ENCODE peak calls at places on chromosome 7, in four cellular contexts. A is H1, Z is HepG2, C is K562. W is an unnamed sample.

GRCh38 chr7:116315293-116315692 is 105.0 kb downstream of the TES start:
- DNase-seq in A (no peak), Z (no peak), C (no peak), W (peak)

GRCh38 chr7:84251183-84251845 is 56.7 kb upstream of the SEMA3A start:
- DNase-seq in A (no peak), Z (no peak), C (no peak), W (no peak)

GRCh38 chr7:122369756-122370155 is 65.2 kb upstream of the FEZF1 start:
- DNase-seq in A (no peak), Z (no peak), C (no peak), W (no peak)

GRCh38 chr7:51613911-51614344 is 297.3 kb upstream of the COBL start:
- DNase-seq in A (no peak), Z (no peak), C (no peak), W (no peak)

GRCh38 chr7:45069444-45070253 is 19.1 kb downstream of the NACAD start:
- DNase-seq in A (no peak), Z (no peak), C (peak), W (no peak)

GRCh38 chr7:28748934-28749584 is 209.1 kb downstream of the TRIL start:
- DNase-seq in A (no peak), Z (no peak), C (no peak), W (peak)

GRCh38 chr7:108375668-108376067 is 80.6 kb downstream of the NRCAM start:
- DNase-seq in A (no peak), Z (no peak), C (no peak), W (no peak)

GRCh38 chr7:102273749-102274712 is 12.6 kb upstream of the SH2B2 start:
- DNase-seq in A (no peak), Z (peak), C (peak), W (no peak)

GRCh38 chr7:6226194-6226799 is 46.1 kb downstream of the CYTH3 start:
- DNase-seq in A (no peak), Z (no peak), C (no peak), W (no peak)

GRCh38 chr7:44400033-44400511 is 74.7 kb upstream of the CAMK2B start:
- DNase-seq in A (no peak), Z (no peak), C (no peak), W (no peak)

GRCh38 chr7:13042605-13043236 is 355.3 kb downstream of the ARL4A start:
- DNase-seq in A (no peak), Z (peak), C (no peak), W (no peak)

GRCh38 chr7:77409739-77410545 is 6.2 kb downstream of the GSAP start:
- DNase-seq in A (no peak), Z (peak), C (no peak), W (no peak)

GRCh38 chr7:46544396-46545008 is 623.4 kb upstream of the IGFBP3 start:
- DNase-seq in A (no peak), Z (peak), C (no peak), W (peak)

GRCh38 chr7:104130726-104131125 is 77.1 kb downstream of the ORC5 start:
- DNase-seq in A (no peak), Z (no peak), C (no peak), W (no peak)

GRCh38 chr7:143355450-143356385 is 6.8 kb downstream of the FAM131B start:
- DNase-seq in A (no peak), Z (no peak), C (no peak), W (no peak)

GRCh38 chr7:32206987-32207386 is 136.8 kb upstream of the PDE1C start:
- DNase-seq in A (no peak), Z (peak), C (peak), W (peak)

GRCh38 chr7:141074162-141074989 is 512 bp downstream of the TMEM178B start:
- DNase-seq in A (no peak), Z (no peak), C (no peak), W (no peak)

GRCh38 chr7:96299496-96299895 is 22.4 kb downstream of the SLC25A13 start:
- DNase-seq in A (no peak), Z (no peak), C (no peak), W (no peak)

GRCh38 chr7:135499818-135500217 is 10.1 kb downstream of the CNOT4 start:
- DNase-seq in A (no peak), Z (no peak), C (no peak), W (no peak)

GRCh38 chr7:107234436-107234835 is 65.6 kb downstream of the HBP1 start:
- DNase-seq in A (no peak), Z (no peak), C (no peak), W (peak)

GRCh38 chr7:131692131-131692960 is 135.9 kb upstream of the PODXL start:
- DNase-seq in A (peak), Z (peak), C (peak), W (peak)

GRCh38 chr7:144437370-144438191 is 34.1 kb upstream of the NOBOX start:
- DNase-seq in A (peak), Z (peak), C (peak), W (peak)

GRCh38 chr7:24773646-24774045 is 16.4 kb upstream of the GSDME start:
- DNase-seq in A (no peak), Z (no peak), C (no peak), W (peak)

GRCh38 chr7:74464931-74465906 is 11.5 kb downstream of the GTF2IRD1 start:
- DNase-seq in A (no peak), Z (no peak), C (no peak), W (no peak)

GRCh38 chr7:66105263-66105748 is 9.3 kb upstream of the CRCP start:
- DNase-seq in A (no peak), Z (no peak), C (no peak), W (no peak)

GRCh38 chr7:155203882-155204691 is 93.6 kb upstream of the INSIG1 start:
- DNase-seq in A (no peak), Z (no peak), C (no peak), W (no peak)

GRCh38 chr7:46545790-46546189 is 624.7 kb upstream of the IGFBP3 start:
- DNase-seq in A (no peak), Z (peak), C (no peak), W (peak)

GRCh38 chr7:104397442-104397841 is 69.0 kb downstream of the LHFPL3 start:
- DNase-seq in A (no peak), Z (no peak), C (no peak), W (no peak)

GRCh38 chr7:26853788-26854393 is 10.5 kb downstream of the SKAP2 start:
- DNase-seq in A (no peak), Z (peak), C (no peak), W (peak)

GRCh38 chr7:69864822-69865221 is 266.5 kb downstream of the AUTS2 start:
- DNase-seq in A (no peak), Z (no peak), C (no peak), W (no peak)

GRCh38 chr7:151598045-151598444 is 78.3 kb upstream of the RHEB start:
- DNase-seq in A (no peak), Z (peak), C (no peak), W (no peak)

GRCh38 chr7:37247881-37248280 is 200.8 kb downstream of the ELMO1 start:
- DNase-seq in A (no peak), Z (no peak), C (no peak), W (peak)

GRCh38 chr7:44733708-44734481 is 14.8 kb upstream of the ZMIZ2 start:
- DNase-seq in A (no peak), Z (no peak), C (no peak), W (peak)

GRCh38 chr7:45447296-45447695 is 126.9 kb upstream of the ADCY1 start:
- DNase-seq in A (no peak), Z (no peak), C (no peak), W (no peak)

GRCh38 chr7:123538189-123538714 is 3.9 kb upstream of the IQUB start:
- DNase-seq in A (no peak), Z (no peak), C (peak), W (peak)

GRCh38 chr7:151793531-151793935 is 83.4 kb downstream of the PRKAG2 start:
- DNase-seq in A (no peak), Z (no peak), C (no peak), W (no peak)

GRCh38 chr7:4683043-4683883 is 1.2 kb downstream of the FOXK1 start:
- DNase-seq in A (no peak), Z (no peak), C (peak), W (no peak)

GRCh38 chr7:55185941-55186609 is 167.3 kb downstream of the EGFR start:
- DNase-seq in A (no peak), Z (peak), C (no peak), W (peak)

GRCh38 chr7:21616796-21617436 is 74.1 kb downstream of the DNAH11 start:
- DNase-seq in A (no peak), Z (no peak), C (no peak), W (peak)

DNA sequence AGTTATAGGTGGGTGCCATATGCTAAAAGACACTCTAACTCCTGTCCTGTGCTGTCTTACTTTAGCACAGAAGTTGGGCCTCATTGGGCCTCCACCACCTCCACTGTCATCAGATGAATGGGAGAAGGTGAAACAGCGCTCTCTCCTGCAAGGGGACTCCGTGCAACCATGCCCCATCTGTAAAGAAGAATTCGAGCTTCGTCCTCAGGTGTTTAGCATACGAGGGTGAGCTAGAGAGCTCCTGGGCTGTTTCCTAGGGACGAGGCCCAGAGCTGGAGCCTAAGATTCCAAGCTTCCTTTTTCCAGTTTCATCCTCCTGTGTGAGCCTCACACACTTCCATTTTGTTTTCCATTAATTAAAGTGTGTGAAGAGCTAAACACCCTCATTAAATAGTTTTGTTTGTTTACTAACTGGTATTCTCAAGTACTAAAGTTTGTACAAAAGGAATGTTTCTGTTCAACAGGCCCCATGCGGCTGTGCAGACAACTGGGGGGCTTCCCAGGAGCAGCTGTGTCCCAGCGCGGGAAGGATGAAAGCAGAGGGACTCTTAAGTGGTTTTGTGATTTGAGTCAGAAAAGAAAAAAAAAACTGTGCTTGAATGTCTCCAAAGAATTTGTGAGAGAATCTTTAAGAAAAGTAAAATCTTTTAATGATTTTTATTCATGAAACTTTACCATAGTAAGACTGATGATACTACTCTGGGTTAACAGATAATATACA is 14.1 kb downstream of the RNF32 start:
- DNase-seq in A (no peak), Z (no peak), C (no peak), W (no peak)
- H2AFZ ChIP-seq in A (no peak), Z (no peak), C (no peak), W (no peak)

GRCh38 chr7:112414855-112415490 is 35.3 kb upstream of the IFRD1 start:
- DNase-seq in A (no peak), Z (peak), C (peak), W (peak)

GRCh38 chr7:112419543-112420130 is 30.6 kb upstream of the IFRD1 start:
- DNase-seq in A (no peak), Z (no peak), C (no peak), W (no peak)

GRCh38 chr7:112420236-112420945 is 29.9 kb upstream of the IFRD1 start:
- DNase-seq in A (no peak), Z (peak), C (no peak), W (no peak)

GRCh38 chr7:112411186-112411795 is 39.0 kb upstream of the IFRD1 start:
- DNase-seq in A (no peak), Z (peak), C (no peak), W (peak)

DNA sequence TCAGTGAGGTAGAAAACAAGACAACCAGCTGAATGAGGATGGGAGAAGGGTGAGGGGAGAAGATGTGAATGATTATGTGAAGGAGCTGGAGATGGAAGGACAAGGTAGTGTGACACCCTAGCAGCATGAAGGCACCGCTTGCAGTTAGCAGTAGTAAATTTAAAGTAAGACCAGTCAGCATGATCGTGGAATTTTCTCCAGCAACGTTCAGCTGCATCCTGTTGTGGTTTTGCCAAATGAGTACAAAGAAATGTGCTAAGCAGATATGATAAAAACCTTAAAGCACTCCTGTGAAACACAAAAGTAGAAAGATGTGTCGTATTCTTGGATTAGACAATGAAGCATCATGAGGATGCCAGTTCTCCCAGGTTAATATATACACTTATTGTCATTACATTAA is 34.1 kb upstream of the IFRD1 start:
- DNase-seq in A (no peak), Z (no peak), C (no peak), W (peak)
- H3K4me3 ChIP-seq in A (no peak), Z (no peak), C (no peak), W (no peak)

GRCh38 chr7:38448076-38448475 is 174.6 kb upstream of the TARP start:
- DNase-seq in A (no peak), Z (no peak), C (no peak), W (no peak)
- TF ChIP-seq JUN in A (no peak), Z (no peak), C (no peak), W (no peak)

GRCh38 chr7:128883622-128884549 is 21.2 kb downstream of the ATP6V1F start:
- DNase-seq in A (peak), Z (peak), C (peak), W (peak)
- H2AFZ ChIP-seq in A (no peak), Z (peak), C (no peak), W (no peak)

GRCh38 chr7:150567168-150567567 is at the start of gene GIMAP4:
- DNase-seq in A (no peak), Z (no peak), C (no peak), W (peak)
- H3K4me3 ChIP-seq in A (no peak), Z (no peak), C (no peak), W (peak)

GRCh38 chr7:81685263-81685868 is 84.5 kb downstream of the HGF start:
- DNase-seq in A (no peak), Z (no peak), C (no peak), W (no peak)
- TF ChIP-seq JUN in A (no peak), Z (no peak), C (no peak), W (no peak)

GRCh38 chr7:87876040-87876758 is at the start of the genes DBF4 and SLC25A40:
- DNase-seq in A (peak), Z (peak), C (peak), W (peak)

GRCh38 chr7:87877641-87878040 is 1.3 kb downstream of the DBF4 start:
- DNase-seq in A (no peak), Z (no peak), C (no peak), W (peak)

GRCh38 chr7:87874066-87874465 is 2.1 kb downstream of the SLC25A40 start:
- DNase-seq in A (no peak), Z (no peak), C (no peak), W (no peak)

GRCh38 chr7:87876759-87877234 is 504 bp downstream of the DBF4 start:
- DNase-seq in A (no peak), Z (peak), C (peak), W (peak)

DNA sequence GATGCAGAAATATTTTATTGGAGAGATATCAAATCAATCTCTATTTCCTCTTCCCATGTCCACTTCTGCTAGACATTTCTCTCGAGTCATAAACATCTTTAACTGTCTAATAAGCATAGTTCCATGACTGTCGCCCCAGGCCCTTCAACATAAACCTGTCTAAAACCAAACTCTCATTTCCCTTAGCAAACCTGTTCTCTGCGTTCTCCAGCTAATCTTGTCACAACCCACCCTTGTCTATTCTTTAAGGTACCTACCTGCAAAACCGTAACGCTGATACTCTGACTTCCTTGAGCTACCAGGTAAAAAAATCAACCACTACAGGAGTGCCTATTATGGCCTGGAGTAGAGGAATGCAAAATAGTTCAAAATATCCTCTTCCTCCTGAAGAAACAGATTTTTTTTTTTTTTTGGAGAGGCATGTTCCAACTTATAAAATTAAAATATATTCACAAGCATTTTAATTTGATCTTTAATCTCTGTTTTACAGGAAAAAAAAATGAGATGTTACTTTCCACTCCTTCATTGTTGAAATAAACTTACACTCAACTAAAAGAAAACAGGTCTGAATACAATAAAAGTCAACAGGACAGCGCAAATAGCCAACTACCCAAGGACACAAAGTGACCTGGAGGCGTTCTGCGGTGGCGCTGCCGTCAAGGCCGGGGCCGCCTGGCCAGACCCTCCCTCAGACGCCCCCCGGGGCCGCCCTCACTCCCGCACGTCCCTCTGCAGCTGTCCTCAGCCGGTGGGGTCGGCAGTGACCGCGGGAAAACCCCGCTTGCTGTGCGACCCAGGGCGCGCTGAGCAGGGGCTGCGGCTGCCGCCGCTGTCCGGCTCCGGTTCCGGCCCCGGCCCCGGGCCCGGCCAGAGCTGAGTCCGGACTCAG is 765 bp downstream of the SLC25A40 start:
- DNase-seq in A (no peak), Z (peak), C (peak), W (peak)
- H2AFZ ChIP-seq in A (no peak), Z (no peak), C (peak), W (peak)

GRCh38 chr7:992742-993607 is 10.0 kb downstream of the CYP2W1 start:
- DNase-seq in A (peak), Z (peak), C (peak), W (peak)
- H3K4me3 ChIP-seq in A (no peak), Z (peak), C (no peak), W (no peak)

GRCh38 chr7:31114593-31115343 is 62.7 kb downstream of the ADCYAP1R1 start:
- DNase-seq in A (no peak), Z (no peak), C (no peak), W (peak)
- TF ChIP-seq JUN in A (no peak), Z (no peak), C (no peak), W (no peak)

GRCh38 chr7:1056785-1057410 is 12.6 kb downstream of the GPR146 start:
- DNase-seq in A (no peak), Z (no peak), C (no peak), W (no peak)

GRCh38 chr7:1055084-1055450 is 10.7 kb downstream of the GPR146 start:
- DNase-seq in A (no peak), Z (no peak), C (peak), W (peak)

GRCh38 chr7:1056006-1056784 is 11.8 kb downstream of the GPR146 start:
- DNase-seq in A (no peak), Z (no peak), C (no peak), W (peak)

GRCh38 chr7:1054438-1055083 is 10.2 kb downstream of the GPR146 start:
- DNase-seq in A (no peak), Z (no peak), C (no peak), W (peak)

GRCh38 chr7:1055491-1056005 is 11.2 kb downstream of the GPR146 start:
- DNase-seq in A (no peak), Z (no peak), C (no peak), W (no peak)
- H2AFZ ChIP-seq in A (no peak), Z (no peak), C (peak), W (no peak)

W was measured in endothelial cell of umbilical vein.